ENCODE peak calls at places on chromosomes 6 and 20, in six cellular contexts. N is endothelial cell of umbilical vein, E is A549, B is GM12878, K is K562, H is HepG2. F is an unnamed sample.

GRCh38 chr20:4585104-4585753 is 136.5 kb upstream of the PRND start:
- DNase-seq in N (no peak), E (no peak), B (no peak), K (no peak), H (no peak), F (no peak)

GRCh38 chr6:39493174-39493573 is 170.7 kb upstream of the KCNK16 start:
- DNase-seq in N (no peak), E (no peak), B (no peak), K (no peak), H (no peak), F (no peak)

GRCh38 chr20:38435555-38435939 is 419 bp upstream of the SNHG17 start:
- DNase-seq in N (no peak), E (no peak), B (no peak), K (no peak), H (no peak), F (no peak)

GRCh38 chr6:71457883-71458282 is 169.3 kb downstream of the OGFRL1 start:
- DNase-seq in N (peak), E (no peak), B (no peak), K (no peak), H (no peak), F (no peak)

GRCh38 chr6:75386050-75386770 is 101.6 kb upstream of the TMEM30A start:
- DNase-seq in N (no peak), E (no peak), B (no peak), K (no peak), H (no peak), F (peak)

GRCh38 chr20:11395581-11395980 is 522.1 kb upstream of the BTBD3 start:
- DNase-seq in N (no peak), E (no peak), B (no peak), K (no peak), H (no peak), F (no peak)

GRCh38 chr6:4607793-4608192 is 168.4 kb upstream of the CDYL start:
- DNase-seq in N (no peak), E (no peak), B (no peak), K (no peak), H (no peak), F (no peak)

GRCh38 chr6:161635975-161636374 is 362.1 kb upstream of the AGPAT4 start:
- DNase-seq in N (no peak), E (no peak), B (no peak), K (no peak), H (no peak), F (no peak)

GRCh38 chr20:32316667-32317066 is 39.2 kb downstream of the KIF3B start:
- DNase-seq in N (no peak), E (peak), B (no peak), K (no peak), H (no peak), F (no peak)

GRCh38 chr20:407097-407952 is 774 bp upstream of the RBCK1 start:
- DNase-seq in N (peak), E (peak), B (no peak), K (peak), H (peak), F (peak)

GRCh38 chr20:21433329-21433890 is 36.1 kb upstream of the NKX2-4 start:
- DNase-seq in N (peak), E (peak), B (no peak), K (peak), H (no peak), F (no peak)

GRCh38 chr6:82363368-82364086 is at the start of gene TPBG:
- DNase-seq in N (peak), E (peak), B (no peak), K (peak), H (peak), F (no peak)

GRCh38 chr6:109300874-109301273 is 81.4 kb downstream of the CD164 start:
- DNase-seq in N (no peak), E (no peak), B (no peak), K (no peak), H (no peak), F (no peak)

GRCh38 chr6:72788188-72788587 is 166.3 kb downstream of the KCNQ5 start:
- DNase-seq in N (no peak), E (peak), B (no peak), K (no peak), H (no peak), F (no peak)

GRCh38 chr6:52596371-52597028 is 19.6 kb upstream of the TRAM2 start:
- DNase-seq in N (peak), E (no peak), B (no peak), K (no peak), H (peak), F (peak)

GRCh38 chr20:62361799-62362589 is 5.1 kb downstream of the LAMA5 start:
- DNase-seq in N (no peak), E (peak), B (no peak), K (no peak), H (peak), F (no peak)
- TF ChIP-seq POLR2A in N (no peak), E (no peak), B (no peak), K (no peak), H (no peak), F (no peak)

DNA sequence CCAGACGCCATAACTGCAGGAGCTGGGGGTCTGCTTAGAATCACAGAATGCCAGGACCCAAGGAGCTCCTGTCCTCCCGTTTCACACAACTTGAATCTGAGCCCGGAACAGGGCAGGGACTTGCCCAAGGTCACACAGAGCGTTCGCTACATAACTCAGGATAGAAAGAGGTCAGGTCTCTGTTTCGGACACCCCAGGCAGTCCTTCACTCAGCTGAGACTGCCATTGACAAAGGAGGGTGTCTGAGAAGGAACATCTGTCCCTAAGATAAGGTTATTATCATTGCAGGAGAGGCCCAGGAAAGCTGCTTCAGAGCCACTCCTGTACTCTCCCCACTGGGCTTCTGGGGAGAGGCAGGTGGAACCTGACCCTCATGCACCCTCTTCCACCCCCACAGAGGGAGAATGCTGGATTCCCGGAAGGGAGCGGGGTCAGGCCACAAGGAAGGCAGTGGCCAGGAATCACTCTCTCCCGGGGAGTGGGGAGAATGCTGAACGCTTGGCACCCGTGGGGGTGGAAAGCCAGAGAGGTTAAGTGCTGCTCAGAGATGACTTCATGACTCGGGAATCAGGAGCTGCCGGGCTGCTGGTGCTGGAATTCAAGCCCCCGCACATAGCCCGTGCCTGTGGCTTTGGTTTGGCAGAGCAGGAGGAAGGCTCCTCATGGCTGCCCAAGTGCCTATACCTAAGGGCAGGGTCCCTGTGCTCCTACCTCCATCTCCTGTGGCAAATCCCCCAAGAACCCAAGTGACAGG is 10.7 kb downstream of the SDC4 start:
- DNase-seq in N (no peak), E (peak), B (no peak), K (peak), H (peak), F (no peak)
- TF ChIP-seq MYC in N (no peak), E (no peak), B (no peak), K (no peak), H (no peak), F (no peak)

GRCh38 chr6:43733471-43734293 is 36.3 kb upstream of the VEGFA start:
- DNase-seq in N (no peak), E (no peak), B (peak), K (no peak), H (no peak), F (no peak)
- H3K4me3 ChIP-seq in N (no peak), E (no peak), B (no peak), K (no peak), H (no peak), F (no peak)

DNA sequence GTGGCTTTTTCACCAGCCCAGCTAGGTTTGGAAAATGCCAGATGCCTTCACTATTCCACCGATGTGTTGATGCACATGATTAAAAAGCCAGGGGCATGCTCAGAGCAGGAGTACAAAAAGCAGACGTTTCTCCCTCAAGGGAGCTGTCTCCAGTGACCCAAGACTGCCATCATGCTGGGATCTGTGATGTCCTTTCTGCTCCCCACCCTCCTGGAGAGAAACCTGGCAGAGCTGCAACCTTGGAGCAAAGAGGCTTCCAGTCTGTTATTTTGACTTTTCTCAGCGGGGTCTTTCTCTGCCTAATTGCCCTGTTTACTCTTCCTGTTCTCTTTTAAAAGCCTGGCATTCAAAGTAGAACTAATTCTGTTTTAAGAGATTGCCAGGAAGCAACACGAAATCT is 610.8 kb downstream of the UTRN start:
- DNase-seq in N (no peak), E (no peak), B (no peak), K (no peak), H (no peak), F (no peak)
- TF ChIP-seq POLR2A in N (no peak), E (no peak), B (no peak), K (no peak), H (no peak), F (no peak)

DNA sequence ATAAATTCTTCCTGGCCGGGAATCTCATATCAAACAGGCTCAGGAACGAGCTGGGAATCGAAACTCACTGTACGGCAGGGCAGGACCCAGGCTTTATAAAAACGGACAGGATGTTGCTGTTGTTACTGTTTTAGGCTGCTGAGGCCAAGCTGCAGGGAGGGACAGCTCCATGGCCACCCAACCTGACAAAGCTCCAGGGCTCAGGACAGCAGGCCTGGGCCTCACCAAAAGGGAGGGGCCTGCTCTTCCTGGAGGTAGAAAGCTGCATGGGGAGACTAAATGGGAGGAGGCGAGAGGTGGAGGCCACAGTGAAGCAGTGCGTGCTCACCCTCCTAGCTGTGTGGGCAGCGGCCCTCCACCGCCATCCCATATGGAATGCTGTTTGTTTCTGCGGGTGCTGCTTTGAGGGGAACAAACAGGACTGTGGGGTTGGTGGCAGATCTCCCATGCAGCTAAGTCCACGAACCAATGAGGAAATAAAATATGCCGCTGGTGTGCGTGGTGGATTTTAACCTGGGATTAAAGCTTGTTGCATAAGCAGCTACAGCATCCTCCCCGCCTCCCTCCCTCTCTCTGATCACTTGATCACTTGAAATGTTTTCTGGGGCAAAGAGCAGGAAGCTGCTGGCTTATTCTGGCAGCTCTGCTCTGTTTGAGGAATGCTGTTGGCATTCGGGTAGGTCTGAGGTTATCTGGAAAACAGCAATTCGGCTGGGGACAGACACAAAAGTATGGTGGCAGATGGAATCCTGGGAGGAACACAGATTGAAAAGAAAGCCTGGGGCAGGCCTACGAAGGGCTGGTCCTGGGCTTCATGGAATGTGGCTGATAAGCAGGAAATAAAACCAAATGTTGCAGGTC is 2.4 kb upstream of the ZMYND8 start:
- DNase-seq in N (peak), E (peak), B (no peak), K (peak), H (peak), F (peak)
- TF ChIP-seq MYC in N (no peak), E (peak), B (no peak), K (peak), H (peak), F (peak)